ENCODE peak calls at places on chromosomes 16 and 17, in six cellular contexts. J is breast epithelium, Z is esophagus squamous epithelium, M is astrocyte of the spinal cord, N is AG09319, R is foreskin fibroblast. G is an unnamed sample.

GRCh38 chr17:17906418-17907215 is 65.6 kb downstream of the TOM1L2 start:
- DNase-seq in J (no peak), Z (no peak), M (no peak), N (no peak), R (no peak), G (no peak)

GRCh38 chr17:28252436-28252835 is 66.6 kb upstream of the TMEM97 start:
- DNase-seq in J (no peak), Z (no peak), M (peak), N (no peak), R (peak), G (no peak)

GRCh38 chr16:457732-458400 is 32.4 kb downstream of the RAB11FIP3 start:
- DNase-seq in J (no peak), Z (no peak), M (no peak), N (no peak), R (no peak), G (no peak)

GRCh38 chr16:81261049-81261648 is 22.7 kb downstream of the BCO1 start:
- DNase-seq in J (no peak), Z (no peak), M (no peak), N (no peak), R (no peak), G (no peak)

GRCh38 chr17:72608436-72608835 is 484.1 kb downstream of the SLC39A11 start:
- DNase-seq in J (no peak), Z (no peak), M (no peak), N (no peak), R (no peak), G (no peak)

GRCh38 chr16:79261461-79261860 is 339.1 kb downstream of the MAF start:
- DNase-seq in J (no peak), Z (no peak), M (no peak), N (no peak), R (no peak), G (no peak)

GRCh38 chr16:2091722-2092620 is 43.7 kb downstream of the PKD1 start:
- DNase-seq in J (no peak), Z (no peak), M (no peak), N (no peak), R (no peak), G (no peak)

GRCh38 chr16:11151156-11151904 is 104.7 kb downstream of the SOCS1 start:
- DNase-seq in J (no peak), Z (no peak), M (no peak), N (no peak), R (no peak), G (peak)

GRCh38 chr16:27317320-27317719 is 3.5 kb downstream of the IL4R start:
- DNase-seq in J (peak), Z (no peak), M (no peak), N (no peak), R (no peak), G (no peak)

GRCh38 chr17:78573955-78574354 is 3.2 kb downstream of the DNAH17 start:
- DNase-seq in J (no peak), Z (no peak), M (no peak), N (no peak), R (no peak), G (no peak)

GRCh38 chr17:20158580-20158979 is 149.4 kb downstream of the SPECC1 start:
- DNase-seq in J (no peak), Z (no peak), M (no peak), N (no peak), R (no peak), G (no peak)

GRCh38 chr16:52634101-52634500 is 87.2 kb upstream of the TOX3 start:
- DNase-seq in J (no peak), Z (no peak), M (no peak), N (no peak), R (no peak), G (no peak)

GRCh38 chr16:69182730-69183416 is 4.1 kb upstream of the SNTB2 start:
- DNase-seq in J (no peak), Z (no peak), M (no peak), N (no peak), R (no peak), G (no peak)

GRCh38 chr17:19344311-19345066 is 18.0 kb downstream of the B9D1 start:
- DNase-seq in J (no peak), Z (no peak), M (no peak), N (no peak), R (no peak), G (no peak)

GRCh38 chr16:75088226-75088625 is 28.4 kb downstream of the LDHD start:
- DNase-seq in J (no peak), Z (no peak), M (no peak), N (no peak), R (no peak), G (no peak)

GRCh38 chr17:18186271-18186982 is 2.8 kb downstream of the ALKBH5 start:
- DNase-seq in J (peak), Z (no peak), M (peak), N (peak), R (peak), G (no peak)

GRCh38 chr17:81522491-81523125 is 5.6 kb upstream of the FSCN2 start:
- DNase-seq in J (no peak), Z (no peak), M (no peak), N (no peak), R (no peak), G (no peak)

GRCh38 chr16:82834156-82834758 is 207.5 kb downstream of the CDH13 start:
- DNase-seq in J (no peak), Z (no peak), M (peak), N (no peak), R (no peak), G (no peak)

GRCh38 chr17:38320482-38320881 is 23.3 kb downstream of the GPR179 start:
- DNase-seq in J (peak), Z (no peak), M (no peak), N (no peak), R (no peak), G (no peak)

GRCh38 chr17:20032636-20033035 is 23.5 kb downstream of the SPECC1 start:
- DNase-seq in J (no peak), Z (no peak), M (no peak), N (no peak), R (no peak), G (no peak)

GRCh38 chr17:32265192-32265895 is at the start of gene RHBDL3:
- DNase-seq in J (no peak), Z (no peak), M (no peak), N (no peak), R (no peak), G (no peak)

GRCh38 chr17:28748852-28749515 is 5.2 kb downstream of the TRAF4 start:
- DNase-seq in J (no peak), Z (no peak), M (no peak), N (no peak), R (no peak), G (no peak)

GRCh38 chr17:44529864-44530263 is 26.7 kb upstream of the GPATCH8 start:
- DNase-seq in J (no peak), Z (no peak), M (no peak), N (no peak), R (no peak), G (no peak)

GRCh38 chr16:4463522-4464163 is 10.8 kb downstream of the NMRAL1 start:
- DNase-seq in J (no peak), Z (no peak), M (no peak), N (no peak), R (no peak), G (no peak)
- TF ChIP-seq CTCF in J (no peak), Z (no peak), M (no peak), N (no peak), R (no peak), G (no peak)

DNA sequence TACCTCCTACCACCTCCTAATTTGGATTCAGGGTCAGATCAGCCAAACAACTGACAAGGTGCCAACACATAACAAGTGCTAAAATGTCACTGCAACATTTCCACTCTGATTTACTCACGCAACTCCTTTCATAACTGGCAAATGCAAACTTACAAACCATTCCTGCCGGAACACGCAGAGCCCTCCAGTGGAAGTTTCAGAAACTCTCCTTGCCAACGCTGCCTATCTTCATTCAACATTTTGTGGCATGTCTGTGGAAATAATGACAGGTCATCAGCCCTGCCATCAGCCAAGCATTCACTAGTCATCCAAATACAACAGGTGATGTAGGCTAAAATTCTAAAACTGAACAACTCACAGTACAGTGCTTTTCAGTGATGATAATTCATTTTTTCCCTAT is 37.7 kb upstream of the OR3A1 start:
- DNase-seq in J (no peak), Z (no peak), M (no peak), N (no peak), R (no peak), G (no peak)
- TF ChIP-seq CTCF in J (no peak), Z (no peak), M (no peak), N (no peak), R (no peak), G (no peak)

GRCh38 chr16:9015489-9015888 is 51.8 kb upstream of the USP7 start:
- DNase-seq in J (no peak), Z (no peak), M (no peak), N (no peak), R (no peak), G (no peak)

GRCh38 chr16:9013508-9013864 is 49.8 kb upstream of the USP7 start:
- DNase-seq in J (no peak), Z (no peak), M (no peak), N (no peak), R (no peak), G (no peak)

GRCh38 chr16:9012330-9012729 is 48.6 kb upstream of the USP7 start:
- DNase-seq in J (no peak), Z (no peak), M (no peak), N (no peak), R (no peak), G (no peak)

GRCh38 chr16:9014389-9014788 is 50.7 kb upstream of the USP7 start:
- DNase-seq in J (no peak), Z (no peak), M (no peak), N (no peak), R (no peak), G (no peak)

DNA sequence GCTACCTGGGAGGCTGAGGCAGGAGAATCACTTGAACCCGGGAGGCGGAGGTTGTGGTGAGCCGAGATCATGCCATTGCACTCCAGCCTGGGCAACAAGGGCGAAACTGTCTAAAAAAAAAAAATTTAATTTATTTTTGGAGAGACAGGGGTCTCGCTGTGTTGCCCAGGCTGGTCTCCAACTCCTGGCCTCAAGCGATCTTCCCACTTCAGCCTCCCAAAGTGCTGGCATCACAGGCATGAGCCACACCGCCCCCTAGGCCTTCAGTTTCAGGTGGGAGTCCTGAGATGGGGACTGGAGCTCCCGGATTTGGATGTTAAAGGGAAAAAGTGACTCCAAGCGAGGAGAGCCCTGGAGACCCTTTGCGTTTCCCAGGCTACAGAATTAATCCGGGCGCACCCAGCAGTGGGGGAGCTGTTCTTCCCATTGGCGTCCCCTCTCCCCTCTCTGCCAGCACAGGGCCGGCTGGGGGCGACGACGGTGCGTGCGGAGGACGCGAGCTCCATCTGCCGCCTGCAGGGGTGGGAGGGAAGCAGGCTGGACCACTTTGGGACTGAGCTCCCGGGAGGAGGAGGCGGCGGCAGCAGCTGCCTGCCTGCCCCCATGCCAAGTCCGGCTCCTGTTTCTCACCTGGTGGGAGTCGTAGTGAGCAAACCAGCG is 49.3 kb upstream of the USP7 start:
- DNase-seq in J (no peak), Z (no peak), M (peak), N (no peak), R (no peak), G (peak)
- TF ChIP-seq CTCF in J (no peak), Z (no peak), M (peak), N (peak), R (peak), G (no peak)

DNA sequence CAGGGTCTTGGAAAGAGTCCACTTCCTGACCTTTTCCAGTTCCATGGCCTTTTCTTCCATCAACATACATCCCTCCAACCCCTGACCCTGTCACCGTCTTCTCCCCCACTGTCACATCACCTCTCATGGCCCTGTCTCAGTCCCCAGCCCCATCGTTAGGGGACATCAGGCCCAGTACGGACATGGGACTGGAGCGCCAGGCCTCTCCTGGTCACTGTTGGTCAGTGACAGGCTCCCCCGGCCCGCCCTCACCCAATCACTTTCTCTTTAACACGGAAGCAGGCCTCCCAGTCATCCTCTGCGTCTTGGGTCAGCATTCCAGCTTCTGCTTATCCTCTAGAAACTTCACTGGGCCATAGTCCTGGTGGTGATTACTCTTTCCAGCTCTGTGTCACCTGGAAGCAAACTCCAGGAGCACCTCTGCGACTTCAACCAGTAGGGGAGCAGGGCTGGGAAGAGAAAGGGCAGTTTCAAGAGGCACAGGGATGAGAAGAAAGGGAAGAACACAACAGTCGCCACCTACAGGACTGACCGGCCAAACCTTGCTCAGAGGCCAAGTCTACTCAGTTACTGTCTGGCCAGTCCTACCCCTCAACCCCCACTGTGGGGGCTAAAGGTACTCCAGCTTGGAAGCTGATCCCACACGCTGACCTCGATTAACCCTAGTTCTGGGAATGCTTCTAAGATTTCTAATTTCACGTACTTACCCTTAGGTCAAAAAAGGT is 15.9 kb upstream of the ICAM2 start:
- DNase-seq in J (no peak), Z (no peak), M (no peak), N (no peak), R (no peak), G (no peak)
- TF ChIP-seq CTCF in J (no peak), Z (no peak), M (peak), N (no peak), R (no peak), G (no peak)

GRCh38 chr17:29933379-29933778 is 3.4 kb upstream of the SSH2 start:
- DNase-seq in J (no peak), Z (no peak), M (peak), N (no peak), R (peak), G (no peak)
- TF ChIP-seq CTCF in J (no peak), Z (no peak), M (peak), N (peak), R (peak), G (no peak)

DNA sequence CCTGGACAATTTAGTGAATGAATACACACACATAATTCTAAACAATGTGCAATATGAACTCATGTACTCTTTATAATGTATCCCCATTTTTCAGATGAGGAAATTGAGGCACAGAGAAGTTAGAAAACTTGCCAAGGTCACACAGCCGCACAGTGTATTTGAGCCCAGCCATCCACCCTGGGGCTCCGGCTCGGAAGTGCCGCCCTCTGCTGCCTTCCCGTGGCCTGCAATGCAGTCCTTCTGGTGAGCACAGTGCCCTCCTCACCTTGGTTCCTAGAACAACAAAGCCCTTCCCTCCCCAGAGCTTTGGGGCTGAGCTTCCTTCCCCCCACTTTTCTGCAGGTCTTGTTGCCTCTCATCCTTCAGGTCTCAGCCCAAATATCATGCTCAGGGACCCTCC is 63.7 kb downstream of the C16orf78 start:
- DNase-seq in J (no peak), Z (no peak), M (no peak), N (no peak), R (no peak), G (no peak)
- TF ChIP-seq CTCF in J (no peak), Z (no peak), M (no peak), N (no peak), R (no peak), G (no peak)

GRCh38 chr16:68071547-68071901 is 13.6 kb upstream of the NFATC3 start:
- DNase-seq in J (no peak), Z (no peak), M (no peak), N (no peak), R (no peak), G (no peak)

GRCh38 chr16:68069511-68070248 is 15.5 kb upstream of the NFATC3 start:
- DNase-seq in J (no peak), Z (no peak), M (no peak), N (no peak), R (no peak), G (no peak)

GRCh38 chr16:68068926-68069325 is 16.2 kb upstream of the NFATC3 start:
- DNase-seq in J (no peak), Z (no peak), M (no peak), N (no peak), R (no peak), G (no peak)

GRCh38 chr16:68070811-68071546 is 14.2 kb upstream of the NFATC3 start:
- DNase-seq in J (no peak), Z (no peak), M (no peak), N (no peak), R (no peak), G (no peak)

GRCh38 chr16:68070249-68070725 is 14.9 kb upstream of the NFATC3 start:
- DNase-seq in J (no peak), Z (no peak), M (no peak), N (no peak), R (no peak), G (no peak)
- TF ChIP-seq CTCF in J (no peak), Z (no peak), M (no peak), N (no peak), R (no peak), G (no peak)

DNA sequence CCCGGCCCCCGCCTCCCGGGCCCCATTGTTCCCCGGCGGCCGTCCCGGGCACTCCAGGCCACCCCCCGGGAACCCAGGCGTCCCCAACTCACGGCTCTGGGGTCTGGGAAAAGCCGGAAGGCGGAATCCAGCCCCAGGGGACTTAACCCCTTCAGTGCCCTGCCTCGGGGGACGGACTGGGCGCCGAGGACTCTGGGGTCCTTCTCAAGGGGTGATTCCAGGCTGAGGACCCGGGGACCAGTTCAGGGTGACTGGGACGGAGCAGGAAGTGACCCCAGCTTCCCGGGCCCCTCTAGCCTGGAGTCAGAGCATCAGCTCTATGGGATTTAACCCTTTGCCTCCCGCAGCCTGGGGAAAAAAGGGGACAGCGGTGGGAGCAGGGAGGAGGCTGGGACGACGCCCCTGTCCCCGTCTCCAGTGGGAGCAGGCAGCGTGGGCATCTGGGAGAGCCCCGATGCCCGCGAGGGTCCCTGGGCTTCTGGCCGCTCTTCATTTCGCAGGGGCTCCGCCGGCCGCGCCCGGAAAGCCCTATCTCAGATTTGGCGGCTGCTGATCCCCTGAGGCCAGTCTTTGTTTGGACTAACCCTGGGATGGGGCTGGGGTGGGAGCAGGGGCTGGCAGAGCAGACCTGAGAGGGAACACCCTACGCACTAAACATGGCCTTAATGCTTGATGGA is at the start of gene ZNF629:
- DNase-seq in J (peak), Z (no peak), M (peak), N (no peak), R (peak), G (peak)
- TF ChIP-seq CTCF in J (peak), Z (no peak), M (no peak), N (no peak), R (no peak), G (no peak)

DNA sequence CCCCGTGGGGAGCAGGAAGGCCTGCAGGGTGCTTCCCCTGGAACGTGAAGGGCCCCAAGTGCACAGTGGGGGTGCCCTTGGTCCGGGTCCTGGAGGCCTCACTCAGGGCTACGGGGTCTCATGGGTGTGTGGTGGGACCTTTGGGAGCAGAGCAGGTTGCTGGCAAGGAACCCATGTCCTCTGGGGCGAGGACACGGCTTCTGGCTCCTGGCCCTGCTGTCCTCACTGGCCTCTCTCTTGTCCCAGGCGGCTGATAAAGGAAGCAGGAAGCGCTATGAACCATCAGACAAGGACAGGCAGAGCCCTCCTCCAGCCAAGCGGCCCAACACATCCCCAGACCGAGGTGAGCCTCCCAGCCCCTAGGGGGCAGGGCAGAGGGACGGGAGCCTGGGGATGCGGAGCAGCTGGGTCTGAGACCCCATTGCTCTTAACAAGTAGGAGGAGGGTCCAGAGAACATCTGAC is 9.8 kb upstream of the IL17C start:
- DNase-seq in J (no peak), Z (no peak), M (no peak), N (no peak), R (no peak), G (no peak)
- TF ChIP-seq CTCF in J (no peak), Z (no peak), M (peak), N (peak), R (peak), G (no peak)